ENCODE peak calls at places on chromosome 11, in four cellular contexts. L is NCI-H1417; W is activated naive CD8-positive, alpha-beta T cell treated with anti-CD3 and anti-CD28 coated beads, Interleukin-2, amount 50 U/mL, for 24 hours; G is tibial artery. F is an unnamed sample.

GRCh38 chr11:59187587-59187986 is 15.7 kb downstream of the DTX4 start:
- DNase-seq in L (no peak), W (no peak), G (no peak), F (no peak)

GRCh38 chr11:44011797-44012196 is 36.0 kb upstream of the ACCSL start:
- DNase-seq in L (no peak), W (no peak), G (no peak), F (no peak)

GRCh38 chr11:118921929-118922744 is 3.6 kb downstream of the BCL9L start:
- DNase-seq in L (peak), W (no peak), G (peak), F (no peak)

GRCh38 chr11:72354356-72355115 is 79.8 kb downstream of the CLPB start:
- DNase-seq in G (no peak), L (no peak), W (no peak), F (no peak)

GRCh38 chr11:111446404-111447152 is 65.6 kb downstream of the BTG4 start:
- DNase-seq in L (peak), G (peak), W (peak), F (peak)

GRCh38 chr11:74452366-74452765 is 15.0 kb downstream of the KCNE3 start:
- DNase-seq in L (no peak), W (no peak), G (no peak), F (no peak)

GRCh38 chr11:128840783-128841182 is 26.3 kb downstream of the KCNJ1 start:
- DNase-seq in W (no peak), G (no peak), L (no peak), F (no peak)

GRCh38 chr11:40161855-40162410 is 1297.5 kb downstream of the LRRC4C start:
- DNase-seq in L (peak), G (no peak), W (no peak), F (no peak)

GRCh38 chr11:14258177-14258935 is 100.6 kb downstream of the RRAS2 start:
- DNase-seq in G (no peak), L (no peak), W (no peak), F (no peak)

GRCh38 chr11:66639066-66639813 is 737 bp downstream of the RBM4 start:
- DNase-seq in W (no peak), L (peak), G (no peak), F (no peak)

GRCh38 chr11:69468911-69469885 is 12.3 kb upstream of the LINC01488 start:
- DNase-seq in L (no peak), W (no peak), G (no peak), F (no peak)

GRCh38 chr11:65422104-65422632 is 430 bp upstream of the NEAT1 start:
- DNase-seq in W (peak), G (peak), L (peak), F (peak)